ENCODE peak calls at places on chromosome 18, in ten cellular contexts. F is NCI-H1105; J is NCI-H1092 treated with DMSO at 0.1 percent for 48 hours; L is MV-4-11; T is activated gamma-delta T cell treated with Interleukin-2 at 50 U/mL for 16 hours; P is retina; V is HepG2; B is psoas muscle; G is activated CD8-positive, alpha-beta T cell treated with anti-CD3 and anti-CD28 coated beads, Interleukin-2, amount 10 ng/mL, durations not matched to agents 7 days and 5 days; C is IMR-90. W is an unnamed sample.
A peak's percentile ranks its signal among the peaks of the same experiment; 100 is the strongest.

GRCh38 chr18:58313491-58314032 is 269.5 kb downstream of the NEDD4L start:
- DNase-seq in F (peak; percentile 45), J (peak; percentile 33), L (no peak), T (no peak), P (no peak), V (peak; percentile 9), B (no peak), G (no peak), C (no peak), W (no peak)

GRCh38 chr18:78573773-78574172 is 405.8 kb upstream of the SALL3 start:
- DNase-seq in F (no peak), J (no peak), L (no peak), T (no peak), P (no peak), V (no peak), B (no peak), G (no peak), C (no peak), W (no peak)

GRCh38 chr18:5787936-5788335 is 107.4 kb downstream of the TMEM200C start:
- DNase-seq in F (no peak), J (no peak), L (no peak), T (no peak), P (no peak), V (peak; percentile 39), B (no peak), G (no peak), C (no peak), W (no peak)

GRCh38 chr18:12109836-12110235 is 16.2 kb downstream of the ANKRD62 start:
- DNase-seq in F (no peak), J (no peak), L (no peak), T (no peak), P (no peak), V (no peak), B (no peak), G (no peak), C (no peak), W (no peak)

GRCh38 chr18:13401404-13401803 is 182.8 kb downstream of the LDLRAD4 start:
- DNase-seq in F (no peak), J (no peak), L (no peak), T (no peak), P (no peak), V (no peak), B (no peak), G (peak; percentile 38), C (no peak), W (no peak)

GRCh38 chr18:75282746-75283145 is 72.1 kb downstream of the TSHZ1 start:
- DNase-seq in F (no peak), J (no peak), L (no peak), T (no peak), P (no peak), V (no peak), B (no peak), G (no peak), C (no peak), W (no peak)

GRCh38 chr18:22084547-22084946 is 84.8 kb upstream of the GATA6 start:
- DNase-seq in F (no peak), J (no peak), L (no peak), T (no peak), P (no peak), V (peak; percentile 78), B (no peak), G (no peak), C (no peak), W (no peak)

GRCh38 chr18:77448046-77448445 is 198.4 kb downstream of the GALR1 start:
- DNase-seq in F (no peak), J (no peak), L (no peak), T (no peak), P (no peak), V (no peak), B (no peak), G (no peak), C (no peak), W (no peak)

GRCh38 chr18:8052237-8052701 is 485.2 kb downstream of the PTPRM start:
- DNase-seq in F (no peak), J (no peak), L (peak; percentile 73), T (no peak), P (no peak), V (peak; percentile 3), B (no peak), G (peak; percentile 22), C (peak; percentile 26), W (no peak)

GRCh38 chr18:58578835-58579560 is 49.9 kb downstream of the ALPK2 start:
- DNase-seq in F (no peak), J (no peak), L (no peak), T (no peak), P (no peak), V (peak; percentile 28), B (no peak), G (no peak), C (peak; percentile 88), W (no peak)

GRCh38 chr18:39742015-39742466 is 2176.4 kb upstream of the CELF4 start:
- DNase-seq in F (peak; percentile 95), J (peak; percentile 94), L (no peak), T (no peak), P (peak; percentile 8), V (no peak), B (no peak), G (no peak), C (peak; percentile 59), W (no peak)

GRCh38 chr18:62637807-62638687 is 77.3 kb upstream of the PHLPP1 start:
- DNase-seq in F (no peak), J (no peak), L (peak; percentile 16), T (peak; percentile 41), P (no peak), V (peak; percentile 28), B (no peak), G (peak; percentile 63), C (peak; percentile 6), W (no peak)

GRCh38 chr18:50638623-50639398 is 78.9 kb downstream of the MAPK4 start:
- DNase-seq in F (peak; percentile 49), J (no peak), L (no peak), T (no peak), P (no peak), V (no peak), B (no peak), G (no peak), C (no peak), W (no peak)

GRCh38 chr18:43001821-43002220 is 113.7 kb downstream of the RIT2 start:
- DNase-seq in F (no peak), J (no peak), L (no peak), T (no peak), P (no peak), V (no peak), B (no peak), G (no peak), C (peak; percentile 0), W (no peak)

GRCh38 chr18:22977847-22978701 is 44.9 kb downstream of the RBBP8 start:
- DNase-seq in F (no peak), J (no peak), L (no peak), T (no peak), P (peak; percentile 6), V (no peak), B (no peak), G (no peak), C (peak; percentile 89), W (no peak)

GRCh38 chr18:23542471-23542870 is 39.2 kb downstream of the RMC1 start:
- DNase-seq in F (no peak), J (no peak), L (peak; percentile 33), T (no peak), P (no peak), V (no peak), B (no peak), G (no peak), C (peak; percentile 37), W (no peak)

GRCh38 chr18:36322734-36323133 is 25.2 kb downstream of the FHOD3 start:
- DNase-seq in F (no peak), J (no peak), L (no peak), T (no peak), P (no peak), V (no peak), B (no peak), G (no peak), C (no peak), W (no peak)

GRCh38 chr18:35827275-35827929 is 145.1 kb upstream of the RMP24 start:
- DNase-seq in F (peak; percentile 71), J (no peak), L (no peak), T (no peak), P (no peak), V (no peak), B (no peak), G (no peak), C (no peak), W (peak; percentile 53)

GRCh38 chr18:34153711-34154110 is 71.0 kb downstream of the NOL4 start:
- DNase-seq in F (no peak), J (peak; percentile 63), L (peak; percentile 54), T (no peak), P (no peak), V (peak; percentile 23), B (no peak), G (no peak), C (peak; percentile 16), W (no peak)

GRCh38 chr18:76494541-76495403 is at the start of gene ZNF516:
- DNase-seq in F (peak; percentile 39), J (peak; percentile 67), L (peak; percentile 58), T (no peak), P (peak; percentile 79), V (peak; percentile 25), B (peak; percentile 43), G (no peak), C (peak; percentile 34), W (no peak)

GRCh38 chr18:40210696-40211095 is 1744.3 kb upstream of the PIK3C3 start:
- DNase-seq in F (no peak), J (no peak), L (no peak), T (no peak), P (no peak), V (no peak), B (no peak), G (no peak), C (no peak), W (no peak)

GRCh38 chr18:49514577-49514976 is 27.5 kb upstream of the C18orf32 start:
- DNase-seq in F (no peak), J (no peak), L (no peak), T (no peak), P (no peak), V (peak; percentile 45), B (no peak), G (no peak), C (no peak), W (no peak)

GRCh38 chr18:67310826-67311225 is 205.7 kb downstream of the DSEL start:
- DNase-seq in F (no peak), J (no peak), L (no peak), T (no peak), P (no peak), V (no peak), B (no peak), G (no peak), C (peak; percentile 47), W (no peak)

GRCh38 chr18:75247601-75248421 is 37.2 kb downstream of the TSHZ1 start:
- DNase-seq in F (no peak), J (peak; percentile 89), L (no peak), T (no peak), P (no peak), V (peak; percentile 6), B (no peak), G (no peak), C (peak; percentile 65), W (no peak)

GRCh38 chr18:80196528-80197320 is 50.6 kb downstream of the PARD6G start:
- DNase-seq in F (no peak), J (no peak), L (no peak), T (no peak), P (no peak), V (no peak), B (no peak), G (no peak), C (peak; percentile 42), W (no peak)

GRCh38 chr18:42821492-42821891 is 294.0 kb downstream of the RIT2 start:
- DNase-seq in F (no peak), J (no peak), L (no peak), T (no peak), P (no peak), V (no peak), B (no peak), G (no peak), C (no peak), W (no peak)

GRCh38 chr18:39591647-39592046 is 2026.0 kb upstream of the CELF4 start:
- DNase-seq in F (no peak), J (no peak), L (no peak), T (no peak), P (no peak), V (no peak), B (no peak), G (no peak), C (no peak), W (no peak)

GRCh38 chr18:64799378-64799777 is 650.5 kb upstream of the LINC00305 start:
- DNase-seq in F (no peak), J (no peak), L (no peak), T (no peak), P (no peak), V (no peak), B (no peak), G (no peak), C (no peak), W (no peak)

W was measured in hypothalamus.